ENCODE peak calls at places on chromosomes 4 and X, in six cellular contexts. J, S, D, C, T and F are unnamed samples.

GRCh38 chrX:28628101-28628500 is 40.9 kb downstream of the IL1RAPL1 start:
- DNase-seq in J (no peak), S (no peak), D (no peak), C (no peak), T (peak), F (no peak)

GRCh38 chr4:99013402-99013843 is 17.9 kb downstream of the METAP1 start:
- DNase-seq in J (no peak), S (no peak), D (peak), C (no peak), T (no peak), F (no peak)

GRCh38 chr4:52659016-52659721 is at the start of gene USP46:
- DNase-seq in J (peak), S (peak), D (no peak), C (peak), T (no peak), F (no peak)

GRCh38 chr4:175758595-175758994 is 53.5 kb downstream of the GPM6A start:
- DNase-seq in J (no peak), S (no peak), D (no peak), C (no peak), T (no peak), F (no peak)

GRCh38 chrX:9393571-9393970 is 71.3 kb upstream of the TBL1X start:
- DNase-seq in J (no peak), S (no peak), D (no peak), C (no peak), T (no peak), F (no peak)

GRCh38 chr4:16224264-16224663 is 2.0 kb downstream of the TAPT1 start:
- DNase-seq in J (no peak), S (no peak), D (no peak), C (no peak), T (no peak), F (no peak)

GRCh38 chr4:122831515-122832196 is 5.0 kb downstream of the FGF2 start:
- DNase-seq in J (no peak), S (no peak), D (no peak), C (no peak), T (peak), F (no peak)

GRCh38 chrX:107773906-107774435 is 1.6 kb downstream of the TSC22D3 start:
- DNase-seq in J (peak), S (no peak), D (no peak), C (no peak), T (no peak), F (no peak)

GRCh38 chr4:153166971-153167501 is 37.2 kb upstream of the TRIM2 start:
- DNase-seq in J (no peak), S (no peak), D (no peak), C (no peak), T (no peak), F (no peak)

GRCh38 chr4:23368081-23368697 is 521.7 kb downstream of the PPARGC1A start:
- DNase-seq in J (peak), S (no peak), D (no peak), C (no peak), T (no peak), F (no peak)

GRCh38 chrX:103733017-103733416 is 22.3 kb downstream of the TMEM31 start:
- DNase-seq in J (no peak), S (peak), D (no peak), C (no peak), T (no peak), F (no peak)